ENCODE peak calls at places on chromosomes 3 and 15, in five cellular contexts. W is SK-N-MC, U is heart right ventricle, S is body of pancreas, M is Peyer's patch. R is an unnamed sample.
A peak's percentile ranks its signal among the peaks of the same experiment; 100 is the strongest.

GRCh38 chr15:68735610-68736009 is 85.1 kb downstream of the ANP32A start:
- DNase-seq in W (no peak), U (no peak), S (no peak), M (no peak), R (no peak)

GRCh38 chr3:12984023-12984823 is 89.0 kb downstream of the IQSEC1 start:
- DNase-seq in W (peak; percentile 30), U (no peak), S (peak; percentile 85), M (peak; percentile 85), R (peak; percentile 58)

GRCh38 chr15:99211926-99212325 is 37.5 kb downstream of the TTC23 start:
- DNase-seq in W (no peak), U (no peak), S (no peak), M (no peak), R (no peak)

GRCh38 chr15:82625136-82625535 is 22.0 kb downstream of the CPEB1 start:
- DNase-seq in W (no peak), U (no peak), S (no peak), M (no peak), R (no peak)

GRCh38 chr3:140599496-140599895 is 78.4 kb upstream of the TRIM42 start:
- DNase-seq in W (no peak), U (no peak), S (no peak), M (no peak), R (no peak)

GRCh38 chr3:2661078-2661477 is 449.1 kb downstream of the IL5RA start:
- DNase-seq in W (no peak), U (no peak), S (no peak), M (no peak), R (no peak)

GRCh38 chr3:71870966-71871512 is 86.1 kb upstream of the PROK2 start:
- DNase-seq in W (no peak), U (no peak), S (no peak), M (no peak), R (no peak)

GRCh38 chr3:174243194-174243593 is 615.9 kb upstream of the NAALADL2 start:
- DNase-seq in W (no peak), U (no peak), S (no peak), M (no peak), R (no peak)

GRCh38 chr3:186917660-186918312 is 12.5 kb upstream of the ST6GAL1 start:
- DNase-seq in W (no peak), U (no peak), S (no peak), M (no peak), R (no peak)

GRCh38 chr3:39028466-39028865 is 23.3 kb downstream of the SCN11A start:
- DNase-seq in W (no peak), U (no peak), S (no peak), M (no peak), R (no peak)

GRCh38 chr3:190533511-190534282 is 19.8 kb downstream of the IL1RAP start:
- DNase-seq in W (no peak), U (peak; percentile 49), S (peak; percentile 41), M (peak; percentile 51), R (no peak)

GRCh38 chr15:58306591-58307312 is 125.0 kb upstream of the LIPC start:
- DNase-seq in W (no peak), U (no peak), S (no peak), M (no peak), R (no peak)

GRCh38 chr15:48001393-48002059 is 119.3 kb upstream of the SLC24A5 start:
- DNase-seq in W (no peak), U (no peak), S (no peak), M (no peak), R (no peak)

GRCh38 chr15:47997170-47997569 is 123.6 kb upstream of the SLC24A5 start:
- DNase-seq in W (no peak), U (no peak), S (no peak), M (no peak), R (no peak)

GRCh38 chr15:48002772-48003171 is 118.0 kb upstream of the SLC24A5 start:
- DNase-seq in W (no peak), U (no peak), S (no peak), M (no peak), R (no peak)

GRCh38 chr15:47997712-47998111 is 123.1 kb upstream of the SLC24A5 start:
- DNase-seq in W (no peak), U (no peak), S (no peak), M (no peak), R (no peak)

DNA sequence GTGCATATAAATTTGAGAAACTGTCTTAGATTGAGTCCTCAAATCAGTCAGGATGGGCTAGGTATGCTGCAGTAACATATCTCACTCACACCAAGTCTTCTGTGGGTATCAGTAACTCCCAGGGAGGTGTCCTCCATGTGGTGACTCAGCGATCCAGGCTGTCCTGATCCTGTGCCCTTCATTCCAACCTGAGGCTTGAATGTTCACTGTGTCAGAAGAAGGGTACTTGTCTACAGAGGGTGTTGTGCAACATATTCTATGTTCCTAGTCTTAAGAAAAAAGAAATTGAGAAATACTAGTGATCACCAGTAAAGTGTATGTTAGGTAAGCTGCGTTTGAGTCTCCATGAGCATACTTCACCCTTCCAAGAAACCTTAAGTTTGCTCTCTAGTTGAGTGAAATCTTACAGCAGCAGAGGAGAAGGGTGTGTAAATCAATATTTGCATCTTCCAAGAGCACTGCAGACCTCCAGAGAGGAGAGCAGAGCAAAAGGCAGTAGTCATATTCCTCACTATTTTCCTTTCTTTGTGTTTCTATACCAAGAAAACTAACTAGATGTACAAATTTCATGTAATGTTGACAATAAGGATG is 122.2 kb upstream of the SLC24A5 start:
- DNase-seq in W (no peak), U (no peak), S (no peak), M (no peak), R (no peak)
- H3K27ac ChIP-seq in W (no peak overlapping the region), U (no peak overlapping the region), S (no peak overlapping the region), M (no peak overlapping the region), R (no peak overlapping the region)

GRCh38 chr3:57896046-57896445 is 112.2 kb upstream of the FLNB start:
- DNase-seq in W (no peak), U (no peak), S (no peak), M (no peak), R (no peak)
- H3K27ac ChIP-seq in W (no peak overlapping the region), U (peak overlapping the region; percentile 32), S (no peak overlapping the region), M (no peak overlapping the region), R (no peak overlapping the region)

DNA sequence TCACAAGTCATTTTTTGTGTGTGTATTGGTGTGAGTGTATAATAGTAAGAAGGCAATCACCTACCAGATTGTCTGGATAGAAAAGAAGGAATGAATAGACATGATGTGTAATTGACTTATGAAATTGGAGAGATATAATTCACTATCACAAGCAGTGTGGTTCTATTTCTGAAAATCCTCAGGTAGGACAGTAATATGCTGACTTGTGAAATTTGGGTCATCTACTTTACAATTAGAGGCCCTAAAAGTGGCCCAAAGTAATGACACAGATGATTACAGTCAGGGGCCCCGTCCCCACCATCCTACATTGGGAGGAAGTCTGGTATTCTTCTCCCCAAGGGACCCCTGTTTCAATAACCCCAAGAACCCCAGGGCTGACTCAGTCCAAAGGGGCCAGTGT is 73.6 kb upstream of the SELENOK start:
- DNase-seq in W (no peak), U (no peak), S (no peak), M (no peak), R (no peak)
- H3K27ac ChIP-seq in W (no peak overlapping the region), U (no peak overlapping the region), S (no peak overlapping the region), M (no peak overlapping the region), R (no peak overlapping the region)

GRCh38 chr3:9247361-9248231 is 1.9 kb downstream of the SRGAP3 start:
- DNase-seq in W (no peak), U (no peak), S (no peak), M (no peak), R (peak; percentile 74)
- H3K27ac ChIP-seq in W (no peak overlapping the region), U (no peak overlapping the region), S (no peak overlapping the region), M (no peak overlapping the region), R (peak overlapping the region; percentile 27)

GRCh38 chr3:197297476-197298340 is 704 bp downstream of the DLG1 start:
- DNase-seq in W (peak; percentile 48), U (peak; percentile 91), S (peak; percentile 89), M (peak; percentile 95), R (no peak)

GRCh38 chr3:197300361-197300760 is 1.9 kb upstream of the DLG1 start:
- DNase-seq in W (no peak), U (no peak), S (no peak), M (no peak), R (no peak)

GRCh38 chr3:197298341-197298857 is at the start of gene DLG1:
- DNase-seq in W (peak; percentile 93), U (peak; percentile 88), S (peak; percentile 96), M (peak; percentile 96), R (peak; percentile 55)

GRCh38 chr3:197297020-197297419 is 1.4 kb downstream of the DLG1 start:
- DNase-seq in W (no peak), U (no peak), S (no peak), M (no peak), R (no peak)

GRCh38 chr3:197298858-197299854 is 744 bp upstream of the DLG1 start:
- DNase-seq in W (no peak), U (peak; percentile 26), S (peak; percentile 62), M (peak; percentile 79), R (no peak)
- H3K27ac ChIP-seq in W (peak overlapping the region; percentile 48), U (peak overlapping the region; percentile 93), S (peak overlapping the region; percentile 89), M (peak overlapping the region; percentile 99), R (peak overlapping the region; percentile 95)

GRCh38 chr3:52259448-52259847 is 13.9 kb downstream of the PPM1M start:
- DNase-seq in W (no peak), U (no peak), S (no peak), M (no peak), R (no peak)
- H3K27ac ChIP-seq in W (no peak overlapping the region), U (no peak overlapping the region), S (no peak overlapping the region), M (no peak overlapping the region), R (no peak overlapping the region)

GRCh38 chr3:65857327-65857726 is 181.4 kb downstream of the MAGI1 start:
- DNase-seq in W (no peak), U (no peak), S (no peak), M (no peak), R (no peak)
- H3K27ac ChIP-seq in W (no peak overlapping the region), U (no peak overlapping the region), S (no peak overlapping the region), M (no peak overlapping the region), R (no peak overlapping the region)

DNA sequence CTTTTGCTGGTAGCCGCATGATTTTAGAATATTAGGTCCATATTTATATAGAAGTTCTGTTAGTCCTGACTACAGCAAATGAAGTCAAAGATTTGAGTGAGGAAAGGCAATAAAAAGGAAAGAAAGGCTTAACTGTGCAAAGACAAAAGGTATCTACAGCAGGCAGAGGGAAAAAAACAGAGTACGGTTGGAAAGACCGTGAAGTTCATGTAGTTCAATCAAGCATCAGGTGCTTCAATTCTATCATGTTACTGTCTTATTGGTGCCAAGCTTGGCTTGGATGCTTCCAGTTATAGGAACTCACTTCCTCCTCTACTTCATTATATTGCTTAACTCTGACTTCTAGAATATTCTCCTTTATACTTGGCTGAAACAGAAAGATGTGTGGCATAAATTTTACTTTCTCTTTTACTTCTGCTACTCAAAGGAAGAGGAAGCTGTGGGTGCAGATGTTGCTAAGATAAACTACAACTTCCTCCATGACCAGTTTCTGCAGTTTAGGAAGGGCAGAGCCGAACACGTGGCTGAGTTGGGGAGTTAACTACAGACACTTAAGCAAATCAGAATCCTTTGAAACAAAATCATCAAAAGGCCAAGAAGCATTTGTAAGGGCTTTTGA is 72.6 kb upstream of the ZBED2 start:
- DNase-seq in W (no peak), U (no peak), S (no peak), M (peak; percentile 81), R (no peak)
- H3K27ac ChIP-seq in W (no peak overlapping the region), U (peak overlapping the region; percentile 15), S (no peak overlapping the region), M (peak overlapping the region; percentile 23), R (peak overlapping the region; percentile 19)

DNA sequence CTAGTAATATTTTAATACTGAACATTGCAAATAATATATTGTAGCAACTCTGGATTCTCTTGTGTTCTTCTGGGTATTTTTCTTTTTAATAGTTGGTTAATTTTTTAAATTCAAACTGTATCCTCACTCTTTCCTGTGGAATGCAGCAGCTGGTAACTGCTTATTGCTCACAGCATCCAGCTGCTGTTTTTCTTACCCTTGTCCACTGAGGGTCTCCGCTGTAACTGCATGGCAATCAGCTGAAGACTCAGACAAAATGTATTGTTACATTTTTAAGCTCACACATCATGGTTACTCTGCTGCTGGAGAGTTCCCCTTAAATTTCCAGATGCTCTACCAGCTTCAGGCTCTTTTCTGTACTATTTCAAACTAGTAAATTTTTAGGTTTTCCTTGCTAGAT is 227.6 kb downstream of the MBNL1 start:
- DNase-seq in W (no peak), U (no peak), S (no peak), M (no peak), R (no peak)
- H3K27ac ChIP-seq in W (no peak overlapping the region), U (peak overlapping the region; percentile 67), S (no peak overlapping the region), M (no peak overlapping the region), R (no peak overlapping the region)